ENCODE peak calls at places on chromosomes 1 and 21, in five cellular contexts. One of them, this sample, is unnamed.

GRCh38 chr21:43338951-43339350 is 88.0 kb downstream of the SIK1 start:
- DNase-seq in body of pancreas: no peak
- DNase-seq in GM12865: no peak
- DNase-seq in neural progenitor cell: no peak
- DNase-seq in Calu3: no peak
- DNase-seq in this sample: no peak

GRCh38 chr1:113978863-113979702 is at the start of gene OLFML3:
- DNase-seq in body of pancreas: peak
- DNase-seq in GM12865: peak
- DNase-seq in neural progenitor cell: peak
- DNase-seq in Calu3: peak
- DNase-seq in this sample: peak

GRCh38 chr1:25742316-25742715 is 57.7 kb upstream of the SELENON start:
- DNase-seq in body of pancreas: no peak
- DNase-seq in GM12865: no peak
- DNase-seq in neural progenitor cell: no peak
- DNase-seq in Calu3: no peak
- DNase-seq in this sample: no peak

GRCh38 chr1:29975036-29975694 is 738.8 kb downstream of the PTPRU start:
- DNase-seq in body of pancreas: no peak
- DNase-seq in GM12865: peak
- DNase-seq in neural progenitor cell: peak
- DNase-seq in Calu3: peak
- DNase-seq in this sample: no peak

GRCh38 chr1:90114521-90115141 is 119.7 kb downstream of the ZNF326 start:
- DNase-seq in body of pancreas: no peak
- DNase-seq in GM12865: peak
- DNase-seq in neural progenitor cell: peak
- DNase-seq in Calu3: peak
- DNase-seq in this sample: peak

GRCh38 chr21:43345746-43346409 is 81.1 kb downstream of the SIK1 start:
- DNase-seq in body of pancreas: no peak
- DNase-seq in GM12865: no peak
- DNase-seq in neural progenitor cell: no peak
- DNase-seq in Calu3: no peak
- DNase-seq in this sample: no peak

GRCh38 chr1:11990303-11991032 is 10.2 kb downstream of the MFN2 start:
- DNase-seq in body of pancreas: no peak
- DNase-seq in GM12865: no peak
- DNase-seq in neural progenitor cell: no peak
- DNase-seq in Calu3: peak
- DNase-seq in this sample: no peak

GRCh38 chr21:44969965-44970755 is 30.3 kb downstream of the SLX9 start:
- DNase-seq in body of pancreas: no peak
- DNase-seq in GM12865: no peak
- DNase-seq in neural progenitor cell: no peak
- DNase-seq in Calu3: no peak
- DNase-seq in this sample: no peak

GRCh38 chr1:30684881-30685795 is 38.2 kb downstream of the MATN1 start:
- DNase-seq in body of pancreas: peak
- DNase-seq in GM12865: no peak
- DNase-seq in neural progenitor cell: peak
- DNase-seq in Calu3: peak
- DNase-seq in this sample: no peak

GRCh38 chr1:189787201-189787600 is 690.5 kb downstream of the BRINP3 start:
- DNase-seq in body of pancreas: peak
- DNase-seq in GM12865: peak
- DNase-seq in neural progenitor cell: peak
- DNase-seq in Calu3: no peak
- DNase-seq in this sample: no peak

GRCh38 chr1:219352961-219353651 is 179.4 kb downstream of the LYPLAL1 start:
- DNase-seq in body of pancreas: no peak
- DNase-seq in GM12865: no peak
- DNase-seq in neural progenitor cell: no peak
- DNase-seq in Calu3: no peak
- DNase-seq in this sample: no peak

GRCh38 chr1:110102081-110102480 is 10.2 kb upstream of the UBL4B start:
- DNase-seq in body of pancreas: no peak
- DNase-seq in GM12865: peak
- DNase-seq in neural progenitor cell: no peak
- DNase-seq in Calu3: no peak
- DNase-seq in this sample: peak

GRCh38 chr1:161139765-161140164 is 7.3 kb upstream of the DEDD start:
- DNase-seq in body of pancreas: peak
- DNase-seq in GM12865: peak
- DNase-seq in neural progenitor cell: peak
- DNase-seq in Calu3: peak
- DNase-seq in this sample: peak

GRCh38 chr1:62784509-62785365 is 805 bp downstream of the ATG4C start:
- DNase-seq in body of pancreas: no peak
- DNase-seq in GM12865: peak
- DNase-seq in neural progenitor cell: no peak
- DNase-seq in Calu3: no peak
- DNase-seq in this sample: peak

GRCh38 chr1:11307837-11308236 is 34.8 kb downstream of the UBIAD1 start:
- DNase-seq in body of pancreas: no peak
- DNase-seq in GM12865: no peak
- DNase-seq in neural progenitor cell: no peak
- DNase-seq in Calu3: no peak
- DNase-seq in this sample: no peak

GRCh38 chr1:18907914-18908845 is 5.8 kb upstream of the ALDH4A1 start:
- DNase-seq in body of pancreas: no peak
- DNase-seq in GM12865: peak
- DNase-seq in neural progenitor cell: peak
- DNase-seq in Calu3: no peak
- DNase-seq in this sample: no peak

GRCh38 chr1:208652300-208653160 is 408.3 kb upstream of the PLXNA2 start:
- DNase-seq in body of pancreas: peak
- DNase-seq in GM12865: peak
- DNase-seq in neural progenitor cell: peak
- DNase-seq in Calu3: peak
- DNase-seq in this sample: peak

GRCh38 chr21:35366348-35367085 is 317.4 kb upstream of the RUNX1 start:
- DNase-seq in body of pancreas: peak
- DNase-seq in GM12865: no peak
- DNase-seq in neural progenitor cell: no peak
- DNase-seq in Calu3: no peak
- DNase-seq in this sample: no peak

GRCh38 chr1:67675800-67676199 is 9.2 kb upstream of the GADD45A start:
- DNase-seq in body of pancreas: no peak
- DNase-seq in GM12865: peak
- DNase-seq in neural progenitor cell: no peak
- DNase-seq in Calu3: no peak
- DNase-seq in this sample: no peak

GRCh38 chr1:218348628-218349185 is 3.6 kb downstream of the TGFB2 start:
- DNase-seq in body of pancreas: no peak
- DNase-seq in GM12865: no peak
- DNase-seq in neural progenitor cell: no peak
- DNase-seq in Calu3: no peak
- DNase-seq in this sample: no peak

GRCh38 chr1:48414264-48414663 is 57.7 kb downstream of the SPATA6 start:
- DNase-seq in body of pancreas: no peak
- DNase-seq in GM12865: no peak
- DNase-seq in neural progenitor cell: no peak
- DNase-seq in Calu3: no peak
- DNase-seq in this sample: no peak

GRCh38 chr1:13564073-13564472 is 19.6 kb upstream of the PDPN start:
- DNase-seq in body of pancreas: no peak
- DNase-seq in GM12865: no peak
- DNase-seq in neural progenitor cell: no peak
- DNase-seq in Calu3: no peak
- DNase-seq in this sample: no peak

GRCh38 chr1:17189632-17190525 is 15.0 kb upstream of the PADI1 start:
- DNase-seq in body of pancreas: no peak
- DNase-seq in GM12865: no peak
- DNase-seq in neural progenitor cell: no peak
- DNase-seq in Calu3: peak
- DNase-seq in this sample: no peak

GRCh38 chr1:19010503-19010902 is 54.0 kb upstream of the IFFO2 start:
- DNase-seq in body of pancreas: peak
- DNase-seq in GM12865: no peak
- DNase-seq in neural progenitor cell: no peak
- DNase-seq in Calu3: peak
- DNase-seq in this sample: no peak

GRCh38 chr1:108208724-108209404 is 8.7 kb upstream of the SLC25A24 start:
- DNase-seq in body of pancreas: no peak
- DNase-seq in GM12865: no peak
- DNase-seq in neural progenitor cell: peak
- DNase-seq in Calu3: no peak
- DNase-seq in this sample: no peak

GRCh38 chr1:108211014-108211413 is 10.9 kb upstream of the SLC25A24 start:
- DNase-seq in body of pancreas: no peak
- DNase-seq in GM12865: no peak
- DNase-seq in neural progenitor cell: no peak
- DNase-seq in Calu3: no peak
- DNase-seq in this sample: no peak

GRCh38 chr1:108209456-108210108 is 9.4 kb upstream of the SLC25A24 start:
- DNase-seq in body of pancreas: no peak
- DNase-seq in GM12865: peak
- DNase-seq in neural progenitor cell: no peak
- DNase-seq in Calu3: no peak
- DNase-seq in this sample: no peak
- TF ChIP-seq CTCF in body of pancreas: no peak
- TF ChIP-seq CTCF in GM12865: no peak
- TF ChIP-seq CTCF in neural progenitor cell: no peak
- TF ChIP-seq CTCF in Calu3: no peak
- TF ChIP-seq CTCF in this sample: no peak

GRCh38 chr21:38795475-38795874 is 10.3 kb upstream of the ETS2 start:
- DNase-seq in body of pancreas: no peak
- DNase-seq in GM12865: no peak
- DNase-seq in neural progenitor cell: no peak
- DNase-seq in Calu3: no peak
- DNase-seq in this sample: no peak

GRCh38 chr21:38797470-38797869 is 8.3 kb upstream of the ETS2 start:
- DNase-seq in body of pancreas: no peak
- DNase-seq in GM12865: no peak
- DNase-seq in neural progenitor cell: no peak
- DNase-seq in Calu3: peak
- DNase-seq in this sample: no peak

GRCh38 chr21:38794978-38795377 is 10.8 kb upstream of the ETS2 start:
- DNase-seq in body of pancreas: no peak
- DNase-seq in GM12865: no peak
- DNase-seq in neural progenitor cell: no peak
- DNase-seq in Calu3: no peak
- DNase-seq in this sample: no peak

GRCh38 chr21:38798081-38798480 is 7.6 kb upstream of the ETS2 start:
- DNase-seq in body of pancreas: no peak
- DNase-seq in GM12865: no peak
- DNase-seq in neural progenitor cell: no peak
- DNase-seq in Calu3: no peak
- DNase-seq in this sample: no peak

DNA sequence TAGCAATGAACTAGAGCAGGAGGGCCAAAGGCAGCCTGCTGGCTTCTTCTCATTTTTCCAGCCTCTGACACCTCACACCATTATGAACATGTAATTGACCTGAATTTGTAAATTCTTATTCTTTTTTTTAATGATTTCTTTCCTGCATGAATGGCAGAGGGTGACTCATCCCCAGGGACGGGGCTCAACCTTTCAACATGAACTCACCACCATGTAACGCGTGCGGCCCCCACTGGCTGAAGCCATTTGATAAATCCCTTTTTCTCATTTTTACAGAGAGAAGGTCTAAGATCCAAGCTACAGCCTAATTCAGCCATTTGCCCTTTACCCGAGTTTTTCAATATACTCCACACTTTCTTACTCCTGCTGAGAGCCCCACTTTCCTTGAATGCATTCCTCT is 9.3 kb upstream of the ETS2 start:
- DNase-seq in body of pancreas: no peak
- DNase-seq in GM12865: no peak
- DNase-seq in neural progenitor cell: no peak
- DNase-seq in Calu3: peak
- DNase-seq in this sample: no peak
- TF ChIP-seq CTCF in body of pancreas: no peak
- TF ChIP-seq CTCF in GM12865: no peak
- TF ChIP-seq CTCF in neural progenitor cell: no peak
- TF ChIP-seq CTCF in Calu3: no peak
- TF ChIP-seq CTCF in this sample: no peak

DNA sequence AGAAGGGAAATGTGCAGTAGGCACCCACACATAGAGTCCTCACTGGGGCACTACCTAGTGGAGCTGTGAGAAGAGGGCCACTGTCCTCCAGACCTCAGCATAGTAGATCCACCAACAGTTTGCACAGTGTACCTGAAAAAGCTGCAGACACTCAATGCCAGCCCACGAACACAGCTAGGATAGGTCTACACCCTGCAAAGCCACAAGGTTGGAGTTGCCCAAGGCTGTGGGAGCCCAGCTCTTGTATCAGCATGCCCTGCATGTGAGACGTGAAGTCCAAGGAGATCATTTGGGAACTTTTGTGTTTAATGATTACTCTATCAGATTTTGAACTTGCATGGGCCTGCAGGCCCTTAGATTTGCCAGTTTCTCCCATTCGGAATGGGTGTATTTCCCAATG is 299.4 kb upstream of the OLFM3 start:
- DNase-seq in body of pancreas: no peak
- DNase-seq in GM12865: no peak
- DNase-seq in neural progenitor cell: no peak
- DNase-seq in Calu3: no peak
- DNase-seq in this sample: no peak
- TF ChIP-seq CTCF in body of pancreas: no peak
- TF ChIP-seq CTCF in GM12865: no peak
- TF ChIP-seq CTCF in neural progenitor cell: no peak
- TF ChIP-seq CTCF in Calu3: no peak
- TF ChIP-seq CTCF in this sample: no peak

DNA sequence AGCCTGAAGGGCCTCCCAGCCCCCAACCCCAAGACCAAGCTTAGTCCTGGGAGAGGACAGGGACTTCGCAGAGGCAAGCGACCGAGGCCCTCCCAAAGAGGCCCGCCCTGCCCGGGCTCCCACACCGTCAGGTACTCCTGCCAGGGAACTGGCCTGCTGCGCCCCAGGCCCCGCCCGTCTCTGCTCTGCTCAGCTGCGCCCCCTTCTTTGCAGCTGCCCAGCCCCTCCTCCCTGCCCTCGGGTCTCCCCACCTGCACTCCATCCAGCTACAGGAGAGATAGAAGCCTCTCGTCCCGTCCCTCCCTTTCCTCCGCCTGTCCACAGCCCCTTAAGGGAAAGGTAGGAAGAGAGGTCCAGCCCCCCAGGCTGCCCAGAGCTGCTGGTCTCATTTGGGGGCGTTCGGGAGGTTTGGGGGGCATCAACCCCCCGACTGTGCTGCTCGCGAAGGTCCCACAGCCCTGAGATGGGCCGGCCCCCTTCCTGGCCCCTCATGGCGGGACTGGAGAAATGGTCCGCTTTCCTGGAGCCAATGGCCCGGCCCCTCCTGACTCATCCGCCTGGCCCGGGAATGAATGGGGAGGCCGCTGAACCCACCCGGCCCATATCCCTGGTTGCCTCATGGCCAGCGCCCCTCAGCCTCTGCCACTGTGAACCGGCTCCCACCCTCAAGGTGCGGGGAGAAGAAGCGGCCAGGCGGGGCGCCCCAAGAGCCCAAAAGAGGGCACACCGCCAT is 21.9 kb upstream of the ARF1 start:
- DNase-seq in body of pancreas: peak
- DNase-seq in GM12865: no peak
- DNase-seq in neural progenitor cell: peak
- DNase-seq in Calu3: no peak
- DNase-seq in this sample: no peak
- TF ChIP-seq CTCF in body of pancreas: no peak
- TF ChIP-seq CTCF in GM12865: no peak
- TF ChIP-seq CTCF in neural progenitor cell: no peak
- TF ChIP-seq CTCF in Calu3: no peak
- TF ChIP-seq CTCF in this sample: no peak

This sample was measured in GM10248.